ENCODE peak calls at places on chromosomes 7 and 10, in five cellular contexts. One of them, this sample, is unnamed. For H3K9me3, the result is how much of the 10 kb centered on the place peaks cover.

GRCh38 chr7:36280840-36281812 is 108.5 kb upstream of the ANLN start:
- DNase-seq in body of pancreas: peak
- DNase-seq in small intestine: peak
- DNase-seq in OCI-LY7: no peak
- DNase-seq in Karpas-422: peak
- DNase-seq in this sample: peak

GRCh38 chr10:91340613-91341362 is 69.4 kb upstream of the HECTD2 start:
- DNase-seq in OCI-LY7: no peak
- DNase-seq in small intestine: no peak
- DNase-seq in body of pancreas: no peak
- DNase-seq in Karpas-422: no peak
- DNase-seq in this sample: peak

GRCh38 chr10:69498711-69499471 is 47.6 kb downstream of the TSPAN15 start:
- DNase-seq in Karpas-422: no peak
- DNase-seq in small intestine: no peak
- DNase-seq in body of pancreas: no peak
- DNase-seq in OCI-LY7: no peak
- DNase-seq in this sample: no peak

GRCh38 chr10:8416755-8417154 is 362.3 kb downstream of the GATA3 start:
- DNase-seq in Karpas-422: no peak
- DNase-seq in OCI-LY7: no peak
- DNase-seq in body of pancreas: no peak
- DNase-seq in small intestine: no peak
- DNase-seq in this sample: no peak

GRCh38 chr10:69846252-69847000 is 44.7 kb downstream of the COL13A1 start:
- DNase-seq in small intestine: no peak
- DNase-seq in OCI-LY7: peak
- DNase-seq in body of pancreas: no peak
- DNase-seq in Karpas-422: no peak
- DNase-seq in this sample: no peak

GRCh38 chr10:18607979-18608378 is 43.4 kb downstream of the NSUN6 start:
- DNase-seq in OCI-LY7: no peak
- DNase-seq in Karpas-422: no peak
- DNase-seq in small intestine: no peak
- DNase-seq in body of pancreas: no peak
- DNase-seq in this sample: no peak

GRCh38 chr7:155396661-155397060 is 61.3 kb upstream of the EN2 start:
- DNase-seq in body of pancreas: no peak
- DNase-seq in OCI-LY7: no peak
- DNase-seq in Karpas-422: no peak
- DNase-seq in small intestine: no peak
- DNase-seq in this sample: no peak

GRCh38 chr7:121138262-121138933 is 149.9 kb downstream of the CPED1 start:
- DNase-seq in body of pancreas: peak
- DNase-seq in small intestine: no peak
- DNase-seq in OCI-LY7: peak
- DNase-seq in Karpas-422: no peak
- DNase-seq in this sample: peak

GRCh38 chr7:124812764-124813163 is 47.2 kb upstream of the GPR37 start:
- DNase-seq in OCI-LY7: no peak
- DNase-seq in Karpas-422: no peak
- DNase-seq in body of pancreas: no peak
- DNase-seq in small intestine: no peak
- DNase-seq in this sample: no peak

GRCh38 chr7:157335256-157335655 is 1.5 kb upstream of the DNAJB6 start:
- DNase-seq in body of pancreas: no peak
- DNase-seq in OCI-LY7: no peak
- DNase-seq in small intestine: no peak
- DNase-seq in Karpas-422: no peak
- DNase-seq in this sample: no peak

GRCh38 chr7:14604606-14605005 is 297.9 kb downstream of the DGKB start:
- DNase-seq in body of pancreas: no peak
- DNase-seq in small intestine: no peak
- DNase-seq in OCI-LY7: no peak
- DNase-seq in Karpas-422: no peak
- DNase-seq in this sample: no peak

GRCh38 chr10:1183033-1183396 is 126.8 kb downstream of the WDR37 start:
- DNase-seq in body of pancreas: no peak
- DNase-seq in Karpas-422: no peak
- DNase-seq in small intestine: peak
- DNase-seq in OCI-LY7: no peak
- DNase-seq in this sample: no peak

GRCh38 chr7:29332027-29332806 is 137.6 kb downstream of the CHN2 start:
- DNase-seq in body of pancreas: peak
- DNase-seq in small intestine: no peak
- DNase-seq in OCI-LY7: no peak
- DNase-seq in Karpas-422: no peak
- DNase-seq in this sample: no peak

GRCh38 chr7:55244346-55244745 is 120.8 kb upstream of the LANCL2 start:
- DNase-seq in small intestine: no peak
- DNase-seq in Karpas-422: no peak
- DNase-seq in body of pancreas: no peak
- DNase-seq in OCI-LY7: no peak
- DNase-seq in this sample: no peak

GRCh38 chr10:122142652-122143237 is 128.4 kb upstream of the BTBD16 start:
- DNase-seq in small intestine: no peak
- DNase-seq in body of pancreas: peak
- DNase-seq in OCI-LY7: peak
- DNase-seq in Karpas-422: peak
- DNase-seq in this sample: peak

GRCh38 chr7:1359681-1360485 is 99.4 kb downstream of the MICALL2 start:
- DNase-seq in small intestine: no peak
- DNase-seq in Karpas-422: no peak
- DNase-seq in OCI-LY7: no peak
- DNase-seq in body of pancreas: no peak
- DNase-seq in this sample: no peak

GRCh38 chr7:43584200-43584586 is 1.3 kb downstream of the STK17A start:
- DNase-seq in OCI-LY7: peak
- DNase-seq in Karpas-422: peak
- DNase-seq in body of pancreas: peak
- DNase-seq in small intestine: peak
- DNase-seq in this sample: peak

GRCh38 chr7:23335621-23336020 is 36.5 kb downstream of the MALSU1 start:
- DNase-seq in Karpas-422: no peak
- DNase-seq in OCI-LY7: no peak
- DNase-seq in body of pancreas: no peak
- DNase-seq in small intestine: no peak
- DNase-seq in this sample: peak

GRCh38 chr10:87095241-87095945 is 387 bp downstream of the SHLD2 start:
- DNase-seq in body of pancreas: peak
- DNase-seq in small intestine: peak
- DNase-seq in OCI-LY7: peak
- DNase-seq in Karpas-422: peak
- DNase-seq in this sample: peak

GRCh38 chr7:19772858-19773337 is 519 bp downstream of the TMEM196 start:
- DNase-seq in small intestine: no peak
- DNase-seq in OCI-LY7: no peak
- DNase-seq in body of pancreas: peak
- DNase-seq in Karpas-422: no peak
- DNase-seq in this sample: peak

GRCh38 chr10:131700506-131700905 is 200.3 kb upstream of the PPP2R2D start:
- DNase-seq in small intestine: no peak
- DNase-seq in body of pancreas: no peak
- DNase-seq in OCI-LY7: no peak
- DNase-seq in Karpas-422: no peak
- DNase-seq in this sample: no peak

GRCh38 chr7:108010377-108010776 is 7.4 kb upstream of the LAMB1 start:
- DNase-seq in OCI-LY7: no peak
- DNase-seq in body of pancreas: no peak
- DNase-seq in Karpas-422: no peak
- DNase-seq in small intestine: peak
- DNase-seq in this sample: no peak

GRCh38 chr10:27258838-27259532 is 18.4 kb upstream of the ACBD5 start:
- DNase-seq in small intestine: peak
- DNase-seq in OCI-LY7: no peak
- DNase-seq in body of pancreas: peak
- DNase-seq in Karpas-422: no peak
- DNase-seq in this sample: peak

GRCh38 chr10:80529604-80530003 is 8.1 kb upstream of the SH2D4B start:
- DNase-seq in body of pancreas: no peak
- DNase-seq in OCI-LY7: no peak
- DNase-seq in Karpas-422: no peak
- DNase-seq in small intestine: peak
- DNase-seq in this sample: no peak

GRCh38 chr10:35579726-35580420 is 25.3 kb upstream of the GJD4 start:
- DNase-seq in body of pancreas: no peak
- DNase-seq in small intestine: no peak
- DNase-seq in Karpas-422: no peak
- DNase-seq in OCI-LY7: no peak
- DNase-seq in this sample: no peak

GRCh38 chr10:22710139-22710745 is 4.1 kb downstream of the PIP4K2A start:
- DNase-seq in small intestine: no peak
- DNase-seq in body of pancreas: no peak
- DNase-seq in Karpas-422: no peak
- DNase-seq in OCI-LY7: no peak
- DNase-seq in this sample: no peak

GRCh38 chr7:45242698-45243097 is 85.1 kb downstream of the RAMP3 start:
- DNase-seq in small intestine: no peak
- DNase-seq in OCI-LY7: no peak
- DNase-seq in Karpas-422: no peak
- DNase-seq in body of pancreas: no peak
- DNase-seq in this sample: no peak

GRCh38 chr7:88141025-88141424 is 78.8 kb downstream of the SRI start:
- DNase-seq in small intestine: peak
- DNase-seq in body of pancreas: peak
- DNase-seq in OCI-LY7: no peak
- DNase-seq in Karpas-422: no peak
- DNase-seq in this sample: no peak

GRCh38 chr7:117133125-117133524 is 179.8 kb downstream of the ST7 start:
- DNase-seq in OCI-LY7: no peak
- DNase-seq in small intestine: no peak
- DNase-seq in Karpas-422: no peak
- DNase-seq in body of pancreas: no peak
- DNase-seq in this sample: no peak

GRCh38 chr10:8069108-8069507 is 14.6 kb downstream of the GATA3 start:
- DNase-seq in OCI-LY7: no peak
- DNase-seq in body of pancreas: no peak
- DNase-seq in small intestine: no peak
- DNase-seq in Karpas-422: no peak
- DNase-seq in this sample: no peak

GRCh38 chr7:480531-481218 is 39.0 kb downstream of the PDGFA start:
- DNase-seq in body of pancreas: peak
- DNase-seq in OCI-LY7: no peak
- DNase-seq in small intestine: no peak
- DNase-seq in Karpas-422: no peak
- DNase-seq in this sample: peak

GRCh38 chr7:79453266-79453557 is 255 bp downstream of the MAGI2 start:
- DNase-seq in body of pancreas: no peak
- DNase-seq in OCI-LY7: no peak
- DNase-seq in Karpas-422: no peak
- DNase-seq in small intestine: no peak
- DNase-seq in this sample: no peak

GRCh38 chr10:79308016-79308415 is 39.3 kb upstream of the PPIF start:
- DNase-seq in Karpas-422: no peak
- DNase-seq in OCI-LY7: no peak
- DNase-seq in body of pancreas: no peak
- DNase-seq in small intestine: no peak
- DNase-seq in this sample: no peak
- H3K27ac ChIP-seq in Karpas-422: no peak
- H3K27ac ChIP-seq in OCI-LY7: no peak
- H3K27ac ChIP-seq in body of pancreas: no peak
- H3K27ac ChIP-seq in small intestine: no peak
- H3K27ac ChIP-seq in this sample: no peak

DNA sequence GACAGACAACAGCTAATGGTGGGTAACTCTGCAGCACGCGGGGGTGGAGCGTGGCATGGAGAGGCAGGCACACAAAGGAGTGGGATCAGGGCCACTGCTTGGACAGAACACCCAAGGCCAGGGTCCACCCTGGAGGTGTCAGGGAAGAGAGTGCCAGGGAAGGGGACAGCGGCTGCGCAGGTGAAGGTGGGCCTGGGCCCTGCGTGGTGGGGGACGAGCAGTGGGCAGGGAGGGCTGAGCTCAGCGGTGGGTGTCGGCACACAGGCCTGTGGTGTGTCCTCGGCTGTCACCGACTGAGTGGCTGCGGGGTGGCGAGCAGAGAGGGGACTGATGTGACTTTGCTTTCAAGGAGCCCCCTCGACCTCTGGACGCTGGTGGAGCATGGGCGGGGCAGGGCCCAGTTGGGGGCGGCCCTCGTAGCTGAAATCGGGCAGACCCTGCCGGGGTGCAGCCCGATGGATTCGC is 8.4 kb upstream of the SCART1 start:
- DNase-seq in OCI-LY7: no peak
- DNase-seq in body of pancreas: no peak
- DNase-seq in Karpas-422: no peak
- DNase-seq in small intestine: no peak
- DNase-seq in this sample: no peak
- H3K9me3 ChIP-seq in OCI-LY7: under half
- H3K9me3 ChIP-seq in body of pancreas: under half
- H3K9me3 ChIP-seq in Karpas-422: under half
- H3K9me3 ChIP-seq in small intestine: under half
- H3K9me3 ChIP-seq in this sample: under half

GRCh38 chr10:5013385-5013784 is 9.7 kb upstream of the AKR1C2 start:
- DNase-seq in OCI-LY7: no peak
- DNase-seq in small intestine: no peak
- DNase-seq in Karpas-422: no peak
- DNase-seq in body of pancreas: no peak
- DNase-seq in this sample: no peak
- H3K27ac ChIP-seq in OCI-LY7: no peak
- H3K27ac ChIP-seq in small intestine: no peak
- H3K27ac ChIP-seq in Karpas-422: no peak
- H3K27ac ChIP-seq in body of pancreas: no peak
- H3K27ac ChIP-seq in this sample: no peak

DNA sequence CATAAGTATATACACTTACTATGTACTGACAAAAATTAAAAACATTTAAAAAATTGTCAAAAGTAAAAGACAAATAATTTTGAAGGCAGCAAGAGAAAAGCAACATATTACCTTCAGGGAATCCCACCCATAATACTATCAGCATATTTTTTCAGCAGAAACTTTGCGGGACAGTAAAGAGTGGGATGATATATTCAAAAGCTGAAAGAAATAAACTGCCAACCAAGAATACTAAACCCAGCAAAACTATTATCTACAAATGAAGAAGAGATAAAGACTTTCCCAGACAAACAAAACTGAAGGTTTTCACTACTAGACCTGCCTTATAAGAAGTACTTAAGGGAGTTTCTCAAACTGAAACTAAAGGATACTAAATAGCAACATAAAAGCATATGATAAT is 257.9 kb downstream of the TCF7L2 start:
- DNase-seq in Karpas-422: no peak
- DNase-seq in small intestine: no peak
- DNase-seq in body of pancreas: no peak
- DNase-seq in OCI-LY7: no peak
- DNase-seq in this sample: no peak
- H3K9me3 ChIP-seq in Karpas-422: under half
- H3K9me3 ChIP-seq in small intestine: under half
- H3K9me3 ChIP-seq in body of pancreas: under half
- H3K9me3 ChIP-seq in OCI-LY7: under half
- H3K9me3 ChIP-seq in this sample: under half